ENCODE peak calls at places on chromosome 6, in four cellular contexts. T is HepG2, B is SK-N-SH, P is H1. Y is an unnamed sample.

GRCh38 chr6:149127212-149127611 is 190.3 kb upstream of the TAB2 start:
- DNase-seq in T (no peak), B (no peak), P (no peak), Y (no peak)

GRCh38 chr6:8578006-8578405 is 142.7 kb upstream of the SLC35B3 start:
- DNase-seq in T (no peak), B (no peak), P (no peak), Y (no peak)

GRCh38 chr6:133991096-133991593 is 38.1 kb downstream of the TBPL1 start:
- DNase-seq in T (peak), B (no peak), P (no peak), Y (no peak)

GRCh38 chr6:110357298-110357695 is 852 bp downstream of the METTL24 start:
- DNase-seq in T (no peak), B (no peak), P (no peak), Y (no peak)

GRCh38 chr6:38648629-38649028 is 8.9 kb upstream of the BTBD9 start:
- DNase-seq in T (no peak), B (no peak), P (no peak), Y (no peak)

GRCh38 chr6:80622641-80623040 is 516.2 kb downstream of the BCKDHB start:
- DNase-seq in T (no peak), B (no peak), P (no peak), Y (no peak)

GRCh38 chr6:160634706-160635105 is 29.4 kb downstream of the LPA start:
- DNase-seq in T (no peak), B (no peak), P (no peak), Y (no peak)

GRCh38 chr6:142871910-142872331 is 73.1 kb downstream of the HIVEP2 start:
- DNase-seq in T (peak), B (no peak), P (no peak), Y (no peak)

GRCh38 chr6:49409951-49410542 is 53.0 kb downstream of the MMUT start:
- DNase-seq in T (peak), B (peak), P (peak), Y (peak)

GRCh38 chr6:161128680-161129196 is 137.2 kb downstream of the MAP3K4 start:
- DNase-seq in T (no peak), B (no peak), P (no peak), Y (no peak)

GRCh38 chr6:127933852-127934840 is 33.3 kb upstream of the THEMIS start:
- DNase-seq in T (no peak), B (no peak), P (no peak), Y (no peak)

GRCh38 chr6:24666616-24667377 is at the start of the genes ACOT13 and TDP2:
- DNase-seq in T (peak), B (peak), P (peak), Y (peak)

GRCh38 chr6:24666097-24666615 is 543 bp downstream of the TDP2 start:
- DNase-seq in T (no peak), B (peak), P (no peak), Y (no peak)

GRCh38 chr6:24662206-24662605 is 4.5 kb downstream of the TDP2 start:
- DNase-seq in T (no peak), B (no peak), P (no peak), Y (no peak)

GRCh38 chr6:24663198-24663597 is 3.5 kb downstream of the TDP2 start:
- DNase-seq in T (no peak), B (no peak), P (no peak), Y (no peak)

GRCh38 chr6:24664049-24664987 is 2.4 kb downstream of the TDP2 start:
- DNase-seq in T (peak), B (no peak), P (no peak), Y (no peak)
- TF ChIP-seq TAF1 in T (no peak), B (no peak), P (no peak), Y (no peak)

DNA sequence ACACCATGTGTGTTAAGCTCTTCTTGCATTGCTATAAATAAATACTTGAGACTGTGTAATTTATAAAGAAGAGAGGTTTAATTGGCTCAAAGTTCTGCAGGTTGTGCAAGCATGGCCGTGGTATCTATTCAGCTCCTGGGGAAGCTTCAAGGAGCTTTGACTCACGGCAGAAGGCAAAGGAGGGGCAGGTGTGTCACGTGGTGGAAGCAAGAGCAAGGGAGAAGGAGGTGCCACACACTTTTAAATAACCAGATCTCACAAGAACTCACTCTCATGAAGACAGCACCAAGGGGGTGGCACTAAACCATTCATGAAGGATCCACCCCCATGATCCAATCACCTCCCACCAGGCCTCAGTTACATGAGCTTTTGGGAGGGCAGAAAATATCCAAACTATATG is 193.7 kb downstream of the ERMARD start:
- DNase-seq in T (no peak), B (no peak), P (no peak), Y (no peak)
- TF ChIP-seq POLR2AphosphoS5 in T (no peak), B (no peak), P (no peak), Y (no peak)

GRCh38 chr6:108030223-108030622 is 44.3 kb downstream of the OSTM1 start:
- DNase-seq in T (peak), B (no peak), P (no peak), Y (no peak)
- TF ChIP-seq TAF1 in T (no peak), B (no peak), P (no peak), Y (no peak)

DNA sequence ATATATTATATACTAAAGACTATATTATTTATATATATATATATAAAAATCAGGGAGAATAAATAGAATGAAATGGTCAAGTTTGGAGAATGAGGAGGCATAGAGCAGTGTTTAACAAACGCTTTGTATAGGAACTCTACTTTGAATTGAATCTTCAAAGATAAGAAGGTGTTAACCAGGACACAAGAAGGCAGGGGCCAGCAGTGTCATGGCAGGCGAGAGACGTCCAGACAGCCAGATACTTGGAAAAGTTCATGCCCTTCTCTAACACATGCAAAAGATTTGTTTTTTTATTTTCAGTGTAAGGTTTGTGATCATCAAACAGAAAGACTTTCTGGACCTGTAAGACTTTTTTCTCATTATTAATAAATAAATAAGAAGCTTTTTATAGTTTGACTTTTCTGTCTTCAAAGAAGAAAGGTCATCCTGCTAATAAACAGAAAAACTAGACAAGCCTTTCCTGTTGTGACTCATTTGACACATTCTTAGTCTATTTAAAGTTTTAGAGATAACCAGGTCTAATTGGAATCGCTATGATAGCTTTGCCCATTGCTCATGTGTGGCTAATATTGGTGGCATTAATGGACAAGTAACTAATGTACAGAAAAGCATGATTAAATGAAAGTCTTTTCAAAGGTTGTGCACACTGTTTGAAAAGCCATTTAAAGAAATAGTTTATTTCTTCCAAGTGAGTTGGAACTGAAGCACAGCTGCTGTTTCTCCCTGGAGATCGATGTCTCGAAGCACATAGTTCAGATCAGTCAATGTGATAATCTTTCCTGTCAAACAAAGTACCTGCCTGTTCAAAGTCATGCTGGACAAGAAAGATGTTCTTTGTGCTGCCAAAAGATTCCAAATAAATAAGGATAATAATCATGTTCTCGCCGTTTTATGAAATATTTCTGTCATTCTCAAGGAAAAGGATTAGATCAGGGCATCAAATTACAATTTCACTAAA is 420.4 kb upstream of the OPRM1 start:
- DNase-seq in T (no peak), B (no peak), P (no peak), Y (no peak)
- TF ChIP-seq POLR2AphosphoS5 in T (no peak), B (no peak), P (no peak), Y (no peak)

DNA sequence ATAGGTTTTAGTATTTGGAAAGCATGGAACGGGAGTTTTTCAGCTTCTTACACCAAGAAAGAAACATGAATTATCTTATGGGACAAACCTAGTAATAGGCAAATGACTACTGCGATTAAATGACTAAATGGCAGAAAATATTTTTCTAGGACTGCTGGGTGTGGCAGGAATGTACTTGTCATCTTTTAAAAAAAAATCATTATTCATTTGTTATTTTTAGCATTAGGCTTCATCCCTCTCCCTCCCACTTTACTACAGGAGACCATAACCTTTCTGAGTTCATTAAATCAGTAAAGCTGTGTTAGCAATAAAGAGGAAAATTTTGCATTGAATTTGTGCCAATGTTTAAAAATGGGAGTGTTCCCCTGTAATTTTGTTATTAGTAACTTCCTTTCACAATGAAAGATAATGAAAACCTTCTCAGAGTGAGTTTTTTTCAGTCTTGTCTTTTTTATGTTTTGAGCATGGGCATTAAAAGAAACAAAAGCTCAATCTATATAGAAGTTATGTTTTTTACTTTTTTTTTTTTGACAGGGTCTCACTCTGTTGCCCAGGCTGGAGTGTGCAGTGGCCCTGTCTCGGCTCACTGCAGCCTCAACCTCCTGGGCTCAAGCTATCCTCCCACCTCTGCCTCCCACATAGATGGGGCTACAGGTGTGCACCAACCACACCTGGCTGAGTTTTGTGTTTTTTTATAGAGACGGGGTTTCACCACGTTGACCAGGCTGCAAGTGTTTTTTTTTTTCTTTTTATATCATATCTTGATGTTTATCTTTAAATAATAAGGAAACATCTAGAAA is 105.6 kb upstream of the CLDN20 start:
- DNase-seq in T (no peak), B (no peak), P (no peak), Y (no peak)
- TF ChIP-seq TAF1 in T (no peak), B (no peak), P (no peak), Y (no peak)

DNA sequence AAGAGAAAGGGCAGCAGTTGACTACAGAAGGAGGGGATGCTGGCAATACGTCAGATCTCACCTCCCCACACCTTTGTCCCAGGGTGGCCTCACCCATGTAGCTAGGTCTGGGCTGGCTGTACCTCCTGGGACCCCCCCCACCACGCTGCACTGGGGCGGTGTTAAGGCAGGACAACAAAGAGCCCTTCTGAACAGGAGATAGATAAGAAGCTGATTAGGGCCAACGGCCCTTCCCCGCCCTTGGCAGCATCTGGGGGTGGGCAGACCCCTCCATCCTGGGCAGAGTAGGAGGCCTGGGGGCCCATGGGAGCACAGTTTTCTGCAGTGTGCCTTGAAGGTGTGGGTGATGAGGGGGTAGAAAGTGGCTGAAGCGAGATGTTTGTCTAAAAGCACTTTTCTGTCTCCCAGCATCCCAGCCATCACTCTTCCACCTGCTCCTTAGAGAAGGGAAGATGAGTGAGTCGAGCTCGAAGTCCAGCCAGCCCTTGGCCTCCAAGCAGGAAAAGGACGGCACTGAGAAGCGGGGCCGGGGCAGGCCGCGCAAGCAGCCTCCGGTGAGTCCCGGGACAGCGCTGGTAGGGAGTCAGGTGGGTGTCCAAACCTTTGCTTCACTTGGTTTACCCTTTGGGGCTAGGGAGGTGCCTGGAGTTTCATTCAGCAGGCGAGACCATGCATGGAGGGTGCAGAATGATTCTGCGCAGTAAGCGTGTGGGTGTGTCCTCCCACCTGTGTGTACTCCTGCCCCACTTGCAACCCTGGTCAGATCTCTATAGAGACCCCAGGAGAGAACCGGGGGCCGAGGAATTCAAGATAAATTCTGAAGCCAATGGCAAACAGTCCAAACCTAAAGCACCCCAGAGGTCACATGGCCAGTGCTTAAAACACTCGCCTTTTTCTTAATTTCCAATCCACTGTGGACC is 3.9 kb downstream of the HMGA1 start:
- DNase-seq in T (no peak), B (no peak), P (no peak), Y (no peak)
- TF ChIP-seq POLR2AphosphoS5 in T (peak), B (no peak), P (peak), Y (no peak)

GRCh38 chr6:84773133-84773430 is 8.7 kb upstream of the TBX18 start:
- DNase-seq in T (no peak), B (no peak), P (no peak), Y (no peak)
- TF ChIP-seq TAF1 in T (no peak), B (no peak), P (no peak), Y (no peak)

GRCh38 chr6:3376064-3376463 is 80.8 kb downstream of the SLC22A23 start:
- DNase-seq in T (no peak), B (no peak), P (no peak), Y (no peak)
- TF ChIP-seq POLR2AphosphoS5 in T (no peak), B (no peak), P (no peak), Y (no peak)

DNA sequence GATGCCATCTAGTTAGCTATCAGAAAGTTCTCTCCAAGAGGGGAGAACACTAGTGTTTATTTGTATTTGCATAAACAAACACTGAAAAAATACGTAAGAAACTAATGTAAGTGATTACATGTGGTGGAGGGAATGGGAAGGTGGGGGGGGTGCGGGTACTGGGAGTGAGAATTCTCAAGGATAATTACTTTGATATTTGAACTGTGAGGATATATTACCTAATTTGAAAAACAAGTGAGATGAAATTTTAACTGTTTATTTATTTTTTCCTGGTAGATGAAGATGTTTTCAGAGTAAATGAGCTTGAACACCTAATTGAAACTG is 54.7 kb downstream of the VEGFA start:
- DNase-seq in T (no peak), B (no peak), P (no peak), Y (no peak)
- TF ChIP-seq TAF1 in T (no peak), B (no peak), P (no peak), Y (no peak)